ENCODE peak calls at places on chromosomes 12 and 14, in four cellular contexts. O is GM04504, Q is AG08395, P is astrocyte of the cerebellum. B is an unnamed sample.

GRCh38 chr12:78778339-78778738 is 86.2 kb upstream of the SYT1 start:
- DNase-seq in P (no peak), O (no peak), Q (no peak), B (no peak)

GRCh38 chr12:6092784-6093722 is 31.4 kb downstream of the VWF start:
- DNase-seq in O (peak), Q (peak), P (peak), B (no peak)

GRCh38 chr12:34204830-34205285 is 182.6 kb downstream of the ALG10 start:
- DNase-seq in O (no peak), P (no peak), Q (no peak), B (no peak)

GRCh38 chr14:101029668-101030290 is 126.3 kb upstream of the RTL1 start:
- DNase-seq in O (no peak), Q (no peak), P (no peak), B (no peak)

GRCh38 chr14:76928301-76928700 is 100.2 kb downstream of the IRF2BPL start:
- DNase-seq in Q (no peak), O (no peak), P (no peak), B (no peak)

GRCh38 chr14:52063107-52063506 is 5.8 kb downstream of the NID2 start:
- DNase-seq in O (no peak), Q (no peak), P (no peak), B (no peak)

GRCh38 chr14:90093942-90094595 is 32.3 kb downstream of the KCNK13 start:
- DNase-seq in O (no peak), P (peak), Q (peak), B (no peak)

GRCh38 chr14:87896393-87897380 is 96.3 kb downstream of the GALC start:
- DNase-seq in P (peak), Q (peak), O (no peak), B (no peak)

GRCh38 chr12:114636723-114637480 is 47.1 kb downstream of the TBX3 start:
- DNase-seq in Q (peak), P (no peak), O (no peak), B (peak)

GRCh38 chr12:77746108-77746507 is 84.6 kb upstream of the NAV3 start:
- DNase-seq in Q (no peak), P (no peak), O (no peak), B (no peak)

GRCh38 chr14:36627981-36628380 is 33.7 kb upstream of the PAX9 start:
- DNase-seq in P (no peak), O (no peak), Q (no peak), B (no peak)